ENCODE peak calls at places on chromosomes 7 and 10, in five cellular contexts. One of them, this sample, is unnamed.

GRCh38 chr10:69088801-69089501 is 1.0 kb downstream of the SRGN start:
- DNase-seq in testis: no peak
- DNase-seq in body of pancreas: peak; percentile 36
- DNase-seq in dorsolateral prefrontal cortex: no peak
- DNase-seq in fibroblast of lung: peak; percentile 61
- DNase-seq in this sample: no peak

GRCh38 chr10:52541082-52541481 is 227.0 kb downstream of the DKK1 start:
- DNase-seq in dorsolateral prefrontal cortex: no peak
- DNase-seq in testis: no peak
- DNase-seq in body of pancreas: no peak
- DNase-seq in fibroblast of lung: no peak
- DNase-seq in this sample: no peak

GRCh38 chr10:118701529-118702323 is 53.0 kb downstream of the CACUL1 start:
- DNase-seq in dorsolateral prefrontal cortex: no peak
- DNase-seq in body of pancreas: no peak
- DNase-seq in fibroblast of lung: peak; percentile 34
- DNase-seq in testis: no peak
- DNase-seq in this sample: no peak

GRCh38 chr10:688621-689426 is 644 bp downstream of the DIP2C start:
- DNase-seq in dorsolateral prefrontal cortex: no peak
- DNase-seq in testis: peak; percentile 54
- DNase-seq in body of pancreas: peak; percentile 28
- DNase-seq in fibroblast of lung: peak; percentile 63
- DNase-seq in this sample: no peak

GRCh38 chr7:2431260-2431867 is 28.0 kb downstream of the CHST12 start:
- DNase-seq in fibroblast of lung: no peak
- DNase-seq in testis: no peak
- DNase-seq in dorsolateral prefrontal cortex: no peak
- DNase-seq in body of pancreas: no peak
- DNase-seq in this sample: no peak

GRCh38 chr10:75408911-75409885 is 7.6 kb upstream of the ZNF503 start:
- DNase-seq in dorsolateral prefrontal cortex: no peak
- DNase-seq in testis: peak; percentile 78
- DNase-seq in fibroblast of lung: peak; percentile 42
- DNase-seq in body of pancreas: peak; percentile 85
- DNase-seq in this sample: peak; percentile 93

GRCh38 chr10:27861781-27862180 is 116.2 kb upstream of the MKX start:
- DNase-seq in fibroblast of lung: no peak
- DNase-seq in body of pancreas: no peak
- DNase-seq in testis: no peak
- DNase-seq in dorsolateral prefrontal cortex: no peak
- DNase-seq in this sample: no peak

GRCh38 chr10:127299956-127300689 is 103.7 kb upstream of the INSYN2A start:
- DNase-seq in testis: no peak
- DNase-seq in fibroblast of lung: no peak
- DNase-seq in body of pancreas: no peak
- DNase-seq in dorsolateral prefrontal cortex: no peak
- DNase-seq in this sample: no peak

GRCh38 chr7:136045181-136045580 is 68.0 kb upstream of the MTPN start:
- DNase-seq in body of pancreas: no peak
- DNase-seq in dorsolateral prefrontal cortex: no peak
- DNase-seq in testis: no peak
- DNase-seq in fibroblast of lung: no peak
- DNase-seq in this sample: no peak

GRCh38 chr10:107546239-107546638 is 381.7 kb upstream of the SORCS1 start:
- DNase-seq in testis: no peak
- DNase-seq in fibroblast of lung: peak; percentile 58
- DNase-seq in body of pancreas: no peak
- DNase-seq in dorsolateral prefrontal cortex: no peak
- DNase-seq in this sample: no peak

GRCh38 chr7:132380065-132380464 is 196.2 kb downstream of the PLXNA4 start:
- DNase-seq in fibroblast of lung: peak; percentile 52
- DNase-seq in body of pancreas: peak; percentile 36
- DNase-seq in testis: peak; percentile 46
- DNase-seq in dorsolateral prefrontal cortex: no peak
- DNase-seq in this sample: no peak

GRCh38 chr7:35401217-35401879 is 147.4 kb upstream of the TBX20 start:
- DNase-seq in fibroblast of lung: no peak
- DNase-seq in body of pancreas: no peak
- DNase-seq in testis: no peak
- DNase-seq in dorsolateral prefrontal cortex: no peak
- DNase-seq in this sample: no peak

GRCh38 chr10:26960308-26960707 is 99.5 kb upstream of the ABI1 start:
- DNase-seq in dorsolateral prefrontal cortex: no peak
- DNase-seq in testis: no peak
- DNase-seq in fibroblast of lung: peak; percentile 8
- DNase-seq in body of pancreas: no peak
- DNase-seq in this sample: no peak

GRCh38 chr10:105185101-105185500 is 544.0 kb downstream of the SORCS3 start:
- DNase-seq in body of pancreas: no peak
- DNase-seq in testis: no peak
- DNase-seq in fibroblast of lung: peak; percentile 29
- DNase-seq in dorsolateral prefrontal cortex: no peak
- DNase-seq in this sample: no peak

GRCh38 chr7:158582089-158582456 is 5.5 kb downstream of the PTPRN2 start:
- DNase-seq in dorsolateral prefrontal cortex: no peak
- DNase-seq in fibroblast of lung: no peak
- DNase-seq in body of pancreas: peak; percentile 84
- DNase-seq in testis: no peak
- DNase-seq in this sample: no peak

GRCh38 chr7:98848918-98849317 is 20.9 kb downstream of the TMEM130 start:
- DNase-seq in dorsolateral prefrontal cortex: no peak
- DNase-seq in fibroblast of lung: no peak
- DNase-seq in body of pancreas: no peak
- DNase-seq in testis: no peak
- DNase-seq in this sample: no peak

GRCh38 chr7:157501576-157501975 is 164.8 kb downstream of the DNAJB6 start:
- DNase-seq in fibroblast of lung: no peak
- DNase-seq in body of pancreas: no peak
- DNase-seq in dorsolateral prefrontal cortex: no peak
- DNase-seq in testis: peak; percentile 12
- DNase-seq in this sample: no peak

GRCh38 chr10:132813560-132814468 is 27.9 kb upstream of the NKX6-2 start:
- DNase-seq in dorsolateral prefrontal cortex: no peak
- DNase-seq in testis: no peak
- DNase-seq in fibroblast of lung: no peak
- DNase-seq in body of pancreas: no peak
- DNase-seq in this sample: no peak

GRCh38 chr10:14904316-14904732 is 25.7 kb downstream of the SUV39H2 start:
- DNase-seq in dorsolateral prefrontal cortex: no peak
- DNase-seq in body of pancreas: peak; percentile 23
- DNase-seq in fibroblast of lung: peak; percentile 25
- DNase-seq in testis: no peak
- DNase-seq in this sample: no peak

GRCh38 chr10:91700273-91700672 is 67.4 kb upstream of the PPP1R3C start:
- DNase-seq in testis: no peak
- DNase-seq in body of pancreas: no peak
- DNase-seq in dorsolateral prefrontal cortex: no peak
- DNase-seq in fibroblast of lung: peak; percentile 37
- DNase-seq in this sample: no peak

GRCh38 chr7:116230191-116231005 is 20.1 kb downstream of the TES start:
- DNase-seq in testis: no peak
- DNase-seq in body of pancreas: peak; percentile 6
- DNase-seq in fibroblast of lung: no peak
- DNase-seq in dorsolateral prefrontal cortex: no peak
- DNase-seq in this sample: no peak

GRCh38 chr7:119802147-119802546 is 470.8 kb upstream of the KCND2 start:
- DNase-seq in testis: no peak
- DNase-seq in dorsolateral prefrontal cortex: no peak
- DNase-seq in body of pancreas: no peak
- DNase-seq in fibroblast of lung: peak; percentile 9
- DNase-seq in this sample: no peak

GRCh38 chr7:75572814-75573213 is 80.7 kb downstream of the SPDYE5 start:
- DNase-seq in dorsolateral prefrontal cortex: no peak
- DNase-seq in body of pancreas: no peak
- DNase-seq in testis: no peak
- DNase-seq in fibroblast of lung: no peak
- DNase-seq in this sample: no peak

GRCh38 chr7:64277630-64278029 is 36.1 kb upstream of the ZNF736 start:
- DNase-seq in body of pancreas: no peak
- DNase-seq in fibroblast of lung: no peak
- DNase-seq in testis: no peak
- DNase-seq in dorsolateral prefrontal cortex: no peak
- DNase-seq in this sample: no peak

GRCh38 chr7:151249034-151249731 is 689 bp upstream of the SMARCD3 start:
- DNase-seq in fibroblast of lung: peak; percentile 65
- DNase-seq in dorsolateral prefrontal cortex: peak; percentile 60
- DNase-seq in body of pancreas: peak; percentile 58
- DNase-seq in testis: peak; percentile 71
- DNase-seq in this sample: no peak
- H3K27ac ChIP-seq in fibroblast of lung: peak overlapping the region; percentile 52
- H3K27ac ChIP-seq in dorsolateral prefrontal cortex: peak overlapping the region; percentile 88
- H3K27ac ChIP-seq in body of pancreas: peak overlapping the region; percentile 93
- H3K27ac ChIP-seq in testis: peak overlapping the region; percentile 89
- H3K27ac ChIP-seq in this sample: peak overlapping the region; percentile 80

DNA sequence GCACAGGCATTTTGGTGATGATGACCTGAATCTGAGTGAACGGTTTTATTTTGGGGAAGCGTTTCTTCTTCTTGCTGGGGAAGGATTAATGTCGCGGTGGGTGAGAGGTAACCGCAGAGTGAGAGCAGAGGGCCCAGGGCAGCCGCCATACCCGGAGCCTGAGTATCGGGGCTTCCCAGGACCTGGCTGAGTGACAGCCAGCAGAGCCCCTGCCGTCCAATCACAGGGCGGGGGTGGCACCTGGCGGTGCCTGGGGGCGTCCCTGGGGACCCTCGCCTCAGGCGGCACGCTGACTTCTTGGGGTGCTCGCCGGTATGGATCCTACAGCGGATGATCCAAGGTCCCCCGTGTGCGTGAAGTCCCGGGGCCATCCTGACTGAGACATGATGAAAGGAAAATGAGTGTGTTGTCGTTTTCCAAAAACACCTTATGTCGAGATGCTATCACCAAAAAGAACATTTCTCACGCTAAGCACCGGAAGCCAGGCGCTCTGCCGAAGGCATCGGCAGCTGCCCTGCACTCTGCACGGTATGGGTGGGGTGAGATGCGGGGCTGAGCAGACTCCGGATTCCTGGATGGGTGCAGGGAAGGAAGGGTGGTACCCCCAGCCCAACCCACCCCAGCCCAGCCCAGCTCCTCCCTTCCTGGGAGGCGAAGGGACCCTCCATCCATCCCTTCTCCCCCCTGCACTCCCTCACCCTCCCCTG is 227.9 kb upstream of the SHH start:
- DNase-seq in dorsolateral prefrontal cortex: peak; percentile 0
- DNase-seq in body of pancreas: no peak
- DNase-seq in fibroblast of lung: no peak
- DNase-seq in testis: peak; percentile 22
- DNase-seq in this sample: no peak
- H3K27me3 ChIP-seq in dorsolateral prefrontal cortex: peaks cover 24% of the 10 kb centered on the region
- H3K27me3 ChIP-seq in body of pancreas: no peaks in the 10 kb centered on the region
- H3K27me3 ChIP-seq in fibroblast of lung: no peaks in the 10 kb centered on the region
- H3K27me3 ChIP-seq in testis: no peaks in the 10 kb centered on the region
- H3K27me3 ChIP-seq in this sample: no peaks in the 10 kb centered on the region

GRCh38 chr7:92609921-92610518 is 19.8 kb upstream of the FAM133B start:
- DNase-seq in body of pancreas: no peak
- DNase-seq in fibroblast of lung: no peak
- DNase-seq in testis: no peak
- DNase-seq in dorsolateral prefrontal cortex: no peak
- DNase-seq in this sample: no peak
- TF ChIP-seq CTCF in body of pancreas: peak; percentile 37
- TF ChIP-seq CTCF in fibroblast of lung: no peak
- TF ChIP-seq CTCF in testis: peak; percentile 20
- TF ChIP-seq CTCF in dorsolateral prefrontal cortex: peak; percentile 68
- TF ChIP-seq CTCF in this sample: peak; percentile 23

GRCh38 chr10:130137077-130137448 is 872 bp downstream of the GLRX3 start:
- DNase-seq in testis: no peak
- DNase-seq in dorsolateral prefrontal cortex: no peak
- DNase-seq in body of pancreas: no peak
- DNase-seq in fibroblast of lung: peak; percentile 51
- DNase-seq in this sample: no peak

GRCh38 chr10:130136214-130137076 is at the start of gene GLRX3:
- DNase-seq in body of pancreas: peak; percentile 90
- DNase-seq in dorsolateral prefrontal cortex: peak; percentile 65
- DNase-seq in testis: peak; percentile 93
- DNase-seq in fibroblast of lung: peak; percentile 83
- DNase-seq in this sample: peak; percentile 98

GRCh38 chr10:130135676-130136213 is 446 bp upstream of the GLRX3 start:
- DNase-seq in fibroblast of lung: no peak
- DNase-seq in testis: no peak
- DNase-seq in dorsolateral prefrontal cortex: no peak
- DNase-seq in body of pancreas: no peak
- DNase-seq in this sample: no peak

GRCh38 chr10:130138479-130138866 is 2.3 kb downstream of the GLRX3 start:
- DNase-seq in fibroblast of lung: peak; percentile 66
- DNase-seq in dorsolateral prefrontal cortex: no peak
- DNase-seq in testis: no peak
- DNase-seq in body of pancreas: peak; percentile 31
- DNase-seq in this sample: no peak

GRCh38 chr10:130137659-130138478 is 1.7 kb downstream of the GLRX3 start:
- DNase-seq in testis: no peak
- DNase-seq in body of pancreas: no peak
- DNase-seq in dorsolateral prefrontal cortex: no peak
- DNase-seq in fibroblast of lung: no peak
- DNase-seq in this sample: no peak
- H3K27ac ChIP-seq in testis: no peak overlapping the region
- H3K27ac ChIP-seq in body of pancreas: no peak overlapping the region
- H3K27ac ChIP-seq in dorsolateral prefrontal cortex: no peak overlapping the region
- H3K27ac ChIP-seq in fibroblast of lung: peak overlapping the region; percentile 85
- H3K27ac ChIP-seq in this sample: peak overlapping the region; percentile 86

GRCh38 chr7:90194911-90195809 is 16.4 kb upstream of the STEAP2 start:
- DNase-seq in testis: no peak
- DNase-seq in fibroblast of lung: no peak
- DNase-seq in dorsolateral prefrontal cortex: no peak
- DNase-seq in body of pancreas: no peak
- DNase-seq in this sample: no peak
- H3K27me3 ChIP-seq in testis: no peaks in the 10 kb centered on the region
- H3K27me3 ChIP-seq in fibroblast of lung: no peaks in the 10 kb centered on the region
- H3K27me3 ChIP-seq in dorsolateral prefrontal cortex: no peaks in the 10 kb centered on the region
- H3K27me3 ChIP-seq in body of pancreas: no peaks in the 10 kb centered on the region
- H3K27me3 ChIP-seq in this sample: no peaks in the 10 kb centered on the region

GRCh38 chr7:5423844-5424688 is 432 bp upstream of the TNRC18 start:
- DNase-seq in testis: peak; percentile 98
- DNase-seq in fibroblast of lung: peak; percentile 98
- DNase-seq in body of pancreas: peak; percentile 98
- DNase-seq in dorsolateral prefrontal cortex: peak; percentile 97
- DNase-seq in this sample: peak; percentile 94

GRCh38 chr7:5421626-5422323 is 1.9 kb downstream of the TNRC18 start:
- DNase-seq in dorsolateral prefrontal cortex: peak; percentile 42
- DNase-seq in body of pancreas: peak; percentile 73
- DNase-seq in testis: peak; percentile 78
- DNase-seq in fibroblast of lung: peak; percentile 68
- DNase-seq in this sample: peak; percentile 65

GRCh38 chr7:5423272-5423843 is at the start of gene TNRC18:
- DNase-seq in fibroblast of lung: no peak
- DNase-seq in body of pancreas: no peak
- DNase-seq in dorsolateral prefrontal cortex: no peak
- DNase-seq in testis: peak; percentile 43
- DNase-seq in this sample: peak; percentile 47

GRCh38 chr7:5420841-5421625 is 2.6 kb downstream of the TNRC18 start:
- DNase-seq in dorsolateral prefrontal cortex: no peak
- DNase-seq in testis: no peak
- DNase-seq in body of pancreas: peak; percentile 20
- DNase-seq in fibroblast of lung: peak; percentile 20
- DNase-seq in this sample: peak; percentile 40

GRCh38 chr7:5422324-5423271 is 1.0 kb downstream of the TNRC18 start:
- DNase-seq in fibroblast of lung: peak; percentile 30
- DNase-seq in dorsolateral prefrontal cortex: no peak
- DNase-seq in body of pancreas: peak; percentile 17
- DNase-seq in testis: peak; percentile 30
- DNase-seq in this sample: peak; percentile 40
- TF ChIP-seq CTCF in fibroblast of lung: no peak
- TF ChIP-seq CTCF in dorsolateral prefrontal cortex: no peak
- TF ChIP-seq CTCF in body of pancreas: no peak
- TF ChIP-seq CTCF in testis: no peak
- TF ChIP-seq CTCF in this sample: no peak

GRCh38 chr10:29861811-29862505 is 197.4 kb downstream of the JCAD start:
- DNase-seq in fibroblast of lung: peak; percentile 88
- DNase-seq in testis: no peak
- DNase-seq in dorsolateral prefrontal cortex: no peak
- DNase-seq in body of pancreas: no peak
- DNase-seq in this sample: no peak
- H3K27ac ChIP-seq in fibroblast of lung: no peak overlapping the region
- H3K27ac ChIP-seq in testis: no peak overlapping the region
- H3K27ac ChIP-seq in dorsolateral prefrontal cortex: no peak overlapping the region
- H3K27ac ChIP-seq in body of pancreas: no peak overlapping the region
- H3K27ac ChIP-seq in this sample: peak overlapping the region; percentile 16